ENCODE peak calls at places on chromosomes 5 and 9, in four cellular contexts. I is GM03348, D is WTC11, V is HCT116. E is an unnamed sample.

GRCh38 chr5:71475788-71476384 is 20.4 kb downstream of the BDP1 start:
- DNase-seq in V (no peak), I (peak; percentile 66), D (no peak), E (peak; percentile 15)

GRCh38 chr5:57681942-57682341 is 199.3 kb upstream of the ACTBL2 start:
- DNase-seq in V (no peak), D (no peak), I (no peak), E (no peak)

GRCh38 chr5:150180241-150181027 is 9.4 kb upstream of the SLC6A7 start:
- DNase-seq in I (peak; percentile 61), V (no peak), D (no peak), E (peak; percentile 48)

GRCh38 chr5:156402387-156402921 is 75.5 kb downstream of the SGCD start:
- DNase-seq in V (no peak), I (no peak), D (peak; percentile 70), E (no peak)

GRCh38 chr9:132946216-132946615 is 1.8 kb upstream of the TSC1 start:
- DNase-seq in D (no peak), I (no peak), V (no peak), E (no peak)

GRCh38 chr9:11199335-11199734 is 586.5 kb upstream of the PTPRD start:
- DNase-seq in V (no peak), D (peak; percentile 45), I (no peak), E (no peak)

GRCh38 chr5:55062039-55062779 is 38.2 kb downstream of the GZMK start:
- DNase-seq in D (no peak), V (no peak), I (no peak), E (no peak)

GRCh38 chr5:26872337-26872736 is 166.0 kb downstream of the CDH9 start:
- DNase-seq in I (no peak), D (no peak), V (no peak), E (no peak)

GRCh38 chr9:89171693-89172092 is 6.9 kb downstream of the SHC3 start:
- DNase-seq in V (no peak), I (no peak), D (no peak), E (no peak)

GRCh38 chr9:105064248-105065118 is 136.5 kb upstream of the ABCA1 start:
- DNase-seq in V (no peak), D (peak; percentile 18), I (peak; percentile 94), E (peak; percentile 62)

GRCh38 chr5:135195267-135195603 is 161.2 kb upstream of the PITX1 start:
- DNase-seq in D (no peak), I (peak; percentile 52), V (no peak), E (no peak)

GRCh38 chr5:120678279-120678678 is 214.2 kb downstream of the PRR16 start:
- DNase-seq in V (no peak), I (peak; percentile 20), D (no peak), E (no peak)

GRCh38 chr9:38089387-38090165 is 20.5 kb upstream of the SHB start:
- DNase-seq in I (no peak), V (no peak), D (no peak), E (no peak)

GRCh38 chr5:156328176-156328575 is 1.2 kb downstream of the SGCD start:
- DNase-seq in D (no peak), V (no peak), I (peak; percentile 27), E (no peak)

GRCh38 chr9:87502446-87503232 is 5.0 kb downstream of the DAPK1 start:
- DNase-seq in I (no peak), D (no peak), V (no peak), E (no peak)

GRCh38 chr5:2892601-2893000 is 141.1 kb upstream of the IRX2 start:
- DNase-seq in V (no peak), I (no peak), D (no peak), E (no peak)

GRCh38 chr5:76601470-76601869 is 21.7 kb downstream of the F2RL2 start:
- DNase-seq in V (peak; percentile 48), D (no peak), I (peak; percentile 74), E (peak; percentile 10)

GRCh38 chr9:129888085-129888808 is 53.0 kb downstream of the USP20 start:
- DNase-seq in D (no peak), V (no peak), I (no peak), E (no peak)

GRCh38 chr5:141573489-141574121 is 45.2 kb downstream of the DIAPH1 start:
- DNase-seq in V (no peak), D (no peak), I (no peak), E (no peak)

GRCh38 chr9:74551266-74551665 is 54.1 kb downstream of the RORB start:
- DNase-seq in D (no peak), I (no peak), V (no peak), E (no peak)